ENCODE peak calls at places on chromosome 2, in six cellular contexts. J is NCI-H446 treated with DMSO at 0.1 percent for 48 hours, H is AG08396, O is Caki2, Z is amygdala, E is pons. B is an unnamed sample.

GRCh38 chr2:235642446-235643107 is 148.7 kb downstream of the AGAP1 start:
- DNase-seq in J (no peak), H (peak), O (no peak), Z (no peak), E (no peak), B (no peak)

GRCh38 chr2:188199716-188200128 is 92.0 kb upstream of the GULP1 start:
- DNase-seq in J (no peak), H (peak), O (peak), Z (no peak), E (no peak), B (no peak)

GRCh38 chr2:37190290-37190689 is 1.8 kb upstream of the SULT6B1 start:
- DNase-seq in J (no peak), H (no peak), O (no peak), Z (no peak), E (no peak), B (no peak)

GRCh38 chr2:224881846-224882245 is 160.4 kb downstream of the DOCK10 start:
- DNase-seq in J (no peak), H (no peak), O (peak), Z (no peak), E (no peak), B (no peak)

GRCh38 chr2:127508621-127509034 is 17.7 kb downstream of the IWS1 start:
- DNase-seq in J (peak), H (peak), O (peak), Z (peak), E (peak), B (peak)

GRCh38 chr2:26979761-26980160 is 9.3 kb downstream of the MAPRE3 start:
- DNase-seq in J (no peak), H (no peak), O (no peak), Z (no peak), E (no peak), B (no peak)

GRCh38 chr2:10163498-10164486 is 41.3 kb downstream of the RRM2 start:
- DNase-seq in J (no peak), H (no peak), O (no peak), Z (no peak), E (no peak), B (no peak)

GRCh38 chr2:42663828-42664227 is 95.4 kb downstream of the MTA3 start:
- DNase-seq in J (no peak), H (no peak), O (no peak), Z (no peak), E (no peak), B (no peak)

GRCh38 chr2:212922701-212923100 is 228.7 kb downstream of the IKZF2 start:
- DNase-seq in J (no peak), H (no peak), O (no peak), Z (no peak), E (no peak), B (no peak)